ENCODE peak calls at places on chromosome 3, in four cellular contexts. One of them, this sample, is unnamed.

GRCh38 chr3:53375019-53375418 is 27.7 kb upstream of the DCP1A start:
- DNase-seq in kidney epithelial cell: no peak
- DNase-seq in thoracic aorta: no peak
- DNase-seq in brain microvascular endothelial cell: peak; percentile 37
- DNase-seq in this sample: no peak

GRCh38 chr3:126146034-126146433 is 34.4 kb downstream of the ALDH1L1 start:
- DNase-seq in kidney epithelial cell: no peak
- DNase-seq in thoracic aorta: no peak
- DNase-seq in brain microvascular endothelial cell: no peak
- DNase-seq in this sample: no peak

GRCh38 chr3:141629950-141630349 is 108.1 kb upstream of the RNF7 start:
- DNase-seq in kidney epithelial cell: no peak
- DNase-seq in thoracic aorta: no peak
- DNase-seq in brain microvascular endothelial cell: no peak
- DNase-seq in this sample: no peak

GRCh38 chr3:115164374-115165221 is 17.5 kb upstream of the ZBTB20 start:
- DNase-seq in kidney epithelial cell: no peak
- DNase-seq in thoracic aorta: no peak
- DNase-seq in brain microvascular endothelial cell: no peak
- DNase-seq in this sample: no peak

GRCh38 chr3:139173372-139174108 is 128.8 kb upstream of the PRR23C start:
- DNase-seq in kidney epithelial cell: no peak
- DNase-seq in thoracic aorta: no peak
- DNase-seq in brain microvascular endothelial cell: peak; percentile 3
- DNase-seq in this sample: no peak

GRCh38 chr3:37990527-37990926 is at the start of gene VILL:
- DNase-seq in kidney epithelial cell: no peak
- DNase-seq in thoracic aorta: no peak
- DNase-seq in brain microvascular endothelial cell: no peak
- DNase-seq in this sample: no peak

GRCh38 chr3:2377281-2377680 is 278.6 kb downstream of the CNTN4 start:
- DNase-seq in kidney epithelial cell: no peak
- DNase-seq in thoracic aorta: no peak
- DNase-seq in brain microvascular endothelial cell: no peak
- DNase-seq in this sample: no peak

GRCh38 chr3:78736863-78737262 is 1030.9 kb downstream of the ROBO1 start:
- DNase-seq in kidney epithelial cell: no peak
- DNase-seq in thoracic aorta: no peak
- DNase-seq in brain microvascular endothelial cell: no peak
- DNase-seq in this sample: no peak

GRCh38 chr3:160921020-160921635 is 165.1 kb downstream of the PPM1L start:
- DNase-seq in kidney epithelial cell: no peak
- DNase-seq in thoracic aorta: no peak
- DNase-seq in brain microvascular endothelial cell: peak; percentile 53
- DNase-seq in this sample: peak; percentile 5

GRCh38 chr3:122560680-122561079 is 3.4 kb downstream of the PARP9 start:
- DNase-seq in kidney epithelial cell: no peak
- DNase-seq in thoracic aorta: no peak
- DNase-seq in brain microvascular endothelial cell: peak; percentile 68
- DNase-seq in this sample: peak; percentile 55

GRCh38 chr3:186340211-186340610 is 21.8 kb downstream of the DGKG start:
- DNase-seq in kidney epithelial cell: no peak
- DNase-seq in thoracic aorta: no peak
- DNase-seq in brain microvascular endothelial cell: no peak
- DNase-seq in this sample: no peak

GRCh38 chr3:69320867-69321266 is 65.0 kb downstream of the FRMD4B start:
- DNase-seq in kidney epithelial cell: no peak
- DNase-seq in thoracic aorta: no peak
- DNase-seq in brain microvascular endothelial cell: no peak
- DNase-seq in this sample: peak; percentile 41

GRCh38 chr3:192481638-192482037 is 245.7 kb downstream of the FGF12 start:
- DNase-seq in kidney epithelial cell: no peak
- DNase-seq in thoracic aorta: no peak
- DNase-seq in brain microvascular endothelial cell: no peak
- DNase-seq in this sample: no peak

GRCh38 chr3:52298147-52299098 is 10.8 kb downstream of the GLYCTK start:
- DNase-seq in kidney epithelial cell: no peak
- DNase-seq in thoracic aorta: no peak
- DNase-seq in brain microvascular endothelial cell: no peak
- DNase-seq in this sample: no peak

GRCh38 chr3:10180738-10181295 is 16.1 kb downstream of the IRAK2 start:
- DNase-seq in kidney epithelial cell: no peak
- DNase-seq in thoracic aorta: no peak
- DNase-seq in brain microvascular endothelial cell: no peak
- DNase-seq in this sample: no peak
- H3K4me3 ChIP-seq in kidney epithelial cell: no peak overlapping the region
- H3K4me3 ChIP-seq in thoracic aorta: no peak overlapping the region
- H3K4me3 ChIP-seq in brain microvascular endothelial cell: no peak overlapping the region
- H3K4me3 ChIP-seq in this sample: no peak overlapping the region

DNA sequence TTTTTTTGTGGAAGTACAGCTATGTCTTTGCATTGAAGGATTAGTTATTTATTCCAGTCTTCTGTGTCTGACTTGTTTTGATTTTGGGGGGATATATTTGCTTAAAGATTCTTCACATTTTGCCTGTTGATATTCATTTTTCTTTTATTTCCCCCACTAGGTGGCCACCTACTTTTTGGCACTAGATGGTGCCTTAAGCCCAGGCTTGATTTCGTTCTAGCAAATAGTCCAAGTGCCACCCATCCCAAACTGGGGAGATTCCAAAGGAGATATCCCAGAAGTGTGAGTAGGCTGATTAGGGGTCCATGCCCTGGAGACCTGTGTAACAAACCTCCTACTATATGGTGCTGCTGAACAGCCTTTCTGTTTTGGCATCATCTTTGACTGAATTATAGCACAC is 80.0 kb upstream of the SPATA16 start:
- DNase-seq in kidney epithelial cell: no peak
- DNase-seq in thoracic aorta: no peak
- DNase-seq in brain microvascular endothelial cell: no peak
- DNase-seq in this sample: no peak
- TF ChIP-seq CTCF in kidney epithelial cell: peak; percentile 48
- TF ChIP-seq CTCF in thoracic aorta: no peak
- TF ChIP-seq CTCF in brain microvascular endothelial cell: peak; percentile 39
- TF ChIP-seq CTCF in this sample: peak; percentile 40

GRCh38 chr3:171162986-171163723 is 136.6 kb upstream of the SLC2A2 start:
- DNase-seq in kidney epithelial cell: no peak
- DNase-seq in thoracic aorta: no peak
- DNase-seq in brain microvascular endothelial cell: peak; percentile 20
- DNase-seq in this sample: no peak

GRCh38 chr3:171165986-171166385 is 139.5 kb upstream of the SLC2A2 start:
- DNase-seq in kidney epithelial cell: no peak
- DNase-seq in thoracic aorta: no peak
- DNase-seq in brain microvascular endothelial cell: no peak
- DNase-seq in this sample: no peak

GRCh38 chr3:171163724-171164465 is 137.4 kb upstream of the SLC2A2 start:
- DNase-seq in kidney epithelial cell: no peak
- DNase-seq in thoracic aorta: no peak
- DNase-seq in brain microvascular endothelial cell: no peak
- DNase-seq in this sample: no peak

GRCh38 chr3:171168086-171168485 is 141.6 kb upstream of the SLC2A2 start:
- DNase-seq in kidney epithelial cell: no peak
- DNase-seq in thoracic aorta: no peak
- DNase-seq in brain microvascular endothelial cell: peak; percentile 10
- DNase-seq in this sample: no peak

DNA sequence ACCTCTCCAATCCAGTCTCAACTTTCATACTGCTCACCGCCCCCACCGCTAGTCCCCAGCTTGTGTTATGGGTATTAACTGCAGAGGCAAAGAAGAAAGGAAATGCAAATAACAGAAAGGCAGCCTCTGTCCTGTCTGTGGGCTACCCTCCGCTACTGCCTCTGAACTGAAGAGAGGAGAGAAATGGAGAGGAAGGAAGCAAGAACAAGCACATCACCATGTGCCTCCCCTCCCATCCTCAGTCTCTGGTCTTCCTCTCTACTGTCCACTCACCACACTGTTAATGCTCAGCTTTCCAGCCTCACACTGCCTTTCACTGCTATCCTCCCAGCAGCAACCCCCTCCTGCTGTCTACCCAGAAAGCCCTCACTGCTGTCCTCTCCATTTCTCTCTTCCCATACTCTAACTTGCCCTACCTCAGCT is 139.0 kb upstream of the SLC2A2 start:
- DNase-seq in kidney epithelial cell: no peak
- DNase-seq in thoracic aorta: no peak
- DNase-seq in brain microvascular endothelial cell: no peak
- DNase-seq in this sample: peak; percentile 52
- H3K4me3 ChIP-seq in kidney epithelial cell: no peak overlapping the region
- H3K4me3 ChIP-seq in thoracic aorta: no peak overlapping the region
- H3K4me3 ChIP-seq in brain microvascular endothelial cell: no peak overlapping the region
- H3K4me3 ChIP-seq in this sample: no peak overlapping the region

GRCh38 chr3:13282986-13283876 is 136.9 kb downstream of the NUP210 start:
- DNase-seq in kidney epithelial cell: no peak
- DNase-seq in thoracic aorta: no peak
- DNase-seq in brain microvascular endothelial cell: no peak
- DNase-seq in this sample: no peak
- TF ChIP-seq CTCF in kidney epithelial cell: peak; percentile 34
- TF ChIP-seq CTCF in thoracic aorta: no peak
- TF ChIP-seq CTCF in brain microvascular endothelial cell: peak; percentile 26
- TF ChIP-seq CTCF in this sample: no peak

DNA sequence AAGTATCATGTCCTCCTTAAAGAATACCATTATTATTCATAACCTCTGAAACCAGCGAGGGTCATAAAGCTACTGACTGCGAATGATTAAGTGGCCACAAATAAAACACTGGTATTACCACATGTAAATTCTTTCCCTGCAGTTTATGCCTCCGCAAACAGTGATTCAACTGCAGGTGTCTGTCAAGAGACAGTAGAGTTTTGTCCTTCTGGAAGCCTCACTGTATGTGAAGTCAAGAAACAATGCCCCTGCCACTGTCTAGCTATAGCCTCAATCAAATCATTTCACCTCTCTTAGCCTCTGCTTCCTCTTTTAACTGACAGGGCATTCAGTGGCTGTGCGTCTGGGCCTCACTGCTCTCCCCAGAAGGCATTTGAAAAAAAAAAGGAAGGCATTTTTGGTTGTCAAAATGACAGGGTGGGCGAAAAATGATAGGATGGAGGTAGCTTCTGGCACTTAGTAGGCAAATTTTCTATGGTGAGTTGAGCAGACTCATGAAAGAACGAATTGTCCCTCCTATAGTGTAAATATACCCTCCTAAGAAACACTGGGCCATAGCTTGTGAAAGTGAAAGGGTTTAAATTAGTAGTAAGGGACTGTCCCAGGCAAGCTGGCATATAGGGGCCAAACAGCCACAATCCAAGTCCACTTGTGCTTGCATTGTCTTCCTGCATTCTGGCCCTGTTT is 66.7 kb downstream of the FILIP1L start:
- DNase-seq in kidney epithelial cell: no peak
- DNase-seq in thoracic aorta: no peak
- DNase-seq in brain microvascular endothelial cell: peak; percentile 86
- DNase-seq in this sample: no peak
- H3K4me3 ChIP-seq in kidney epithelial cell: no peak overlapping the region
- H3K4me3 ChIP-seq in thoracic aorta: peak overlapping the region; percentile 37
- H3K4me3 ChIP-seq in brain microvascular endothelial cell: no peak overlapping the region
- H3K4me3 ChIP-seq in this sample: peak overlapping the region; percentile 12

DNA sequence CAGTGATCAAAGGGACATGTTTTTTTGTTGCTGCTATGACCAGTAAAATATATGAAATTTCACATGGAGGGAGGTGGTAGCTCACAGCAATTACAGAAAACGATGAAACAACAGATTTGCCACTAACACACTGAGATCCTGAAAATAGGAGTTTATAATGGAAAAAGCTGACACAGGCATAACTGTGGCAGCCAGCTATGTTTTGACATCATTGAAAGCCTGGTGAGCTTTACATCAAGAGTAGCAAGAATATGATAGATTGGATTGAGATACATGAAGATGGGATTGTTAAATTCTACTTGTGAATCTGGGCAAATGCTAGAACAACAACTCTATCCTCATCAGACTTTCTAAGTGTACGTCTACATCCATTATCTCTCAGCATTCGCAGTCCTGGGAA is 760.7 kb downstream of the GRM7 start:
- DNase-seq in kidney epithelial cell: no peak
- DNase-seq in thoracic aorta: no peak
- DNase-seq in brain microvascular endothelial cell: no peak
- DNase-seq in this sample: no peak
- TF ChIP-seq CTCF in kidney epithelial cell: no peak
- TF ChIP-seq CTCF in thoracic aorta: no peak
- TF ChIP-seq CTCF in brain microvascular endothelial cell: no peak
- TF ChIP-seq CTCF in this sample: no peak